ENCODE peak calls at places on chromosomes 7 and 10, in six cellular contexts. N is AG04450, W is cardiac muscle cell, A is cardiac fibroblast, D is fibroblast of pulmonary artery, X is uterus. P is an unnamed sample.

GRCh38 chr7:78587443-78588044 is 789.0 kb downstream of the PHTF2 start:
- DNase-seq in N (no peak), W (peak; percentile 20), A (peak; percentile 22), D (peak; percentile 29), X (no peak), P (no peak)

GRCh38 chr10:99527526-99528255 is 5.1 kb upstream of the NKX2-3 start:
- DNase-seq in N (no peak), W (no peak), A (no peak), D (no peak), X (no peak), P (no peak)

GRCh38 chr10:68348265-68348741 is 15.6 kb upstream of the PBLD start:
- DNase-seq in N (no peak), W (peak; percentile 57), A (peak; percentile 61), D (peak; percentile 69), X (no peak), P (no peak)

GRCh38 chr10:61285749-61286148 is 167.4 kb downstream of the TMEM26 start:
- DNase-seq in N (no peak), W (no peak), A (peak; percentile 23), D (peak; percentile 16), X (no peak), P (no peak)

GRCh38 chr10:11329055-11329673 is 282.3 kb downstream of the USP6NL start:
- DNase-seq in N (no peak), W (no peak), A (no peak), D (no peak), X (no peak), P (no peak)

GRCh38 chr7:57427594-57427993 is 22.4 kb upstream of the ZNF716 start:
- DNase-seq in N (no peak), W (no peak), A (no peak), D (no peak), X (no peak), P (no peak)

GRCh38 chr7:17298840-17299476 is 506 bp downstream of the AHR start:
- DNase-seq in N (no peak), W (peak; percentile 54), A (peak; percentile 48), D (peak; percentile 42), X (peak; percentile 37), P (peak; percentile 80)

GRCh38 chr10:102632394-102633062 is 11.8 kb upstream of the TRIM8 start:
- DNase-seq in N (no peak), W (peak; percentile 48), A (peak; percentile 91), D (peak; percentile 87), X (peak; percentile 48), P (no peak)

GRCh38 chr7:150375662-150376521 is 3.2 kb upstream of the ZNF775 start:
- DNase-seq in N (no peak), W (no peak), A (no peak), D (no peak), X (no peak), P (no peak)

GRCh38 chr7:152870106-152870693 is 110.6 kb downstream of the ACTR3B start:
- DNase-seq in N (no peak), W (no peak), A (no peak), D (no peak), X (no peak), P (no peak)

GRCh38 chr10:18343573-18343972 is 203.3 kb downstream of the CACNB2 start:
- DNase-seq in N (no peak), W (no peak), A (no peak), D (no peak), X (no peak), P (no peak)

GRCh38 chr10:16828731-16829175 is 11.5 kb upstream of the RSU1 start:
- DNase-seq in N (no peak), W (no peak), A (peak; percentile 74), D (peak; percentile 77), X (peak; percentile 50), P (no peak)

GRCh38 chr7:82264752-82265305 is 178.7 kb downstream of the CACNA2D1 start:
- DNase-seq in N (no peak), W (no peak), A (no peak), D (no peak), X (no peak), P (no peak)

GRCh38 chr10:46530249-46531186 is 25.9 kb downstream of the GPRIN2 start:
- DNase-seq in N (no peak), W (no peak), A (peak; percentile 98), D (peak; percentile 96), X (no peak), P (peak; percentile 79)

GRCh38 chr10:70691601-70692000 is 19.3 kb downstream of the ADAMTS14 start:
- DNase-seq in N (no peak), W (no peak), A (no peak), D (no peak), X (no peak), P (no peak)

GRCh38 chr10:61021926-61022325 is 77.9 kb upstream of the RHOBTB1 start:
- DNase-seq in N (no peak), W (no peak), A (no peak), D (no peak), X (no peak), P (no peak)

GRCh38 chr7:24718977-24719491 is 38.2 kb downstream of the GSDME start:
- DNase-seq in N (no peak), W (no peak), A (no peak), D (no peak), X (no peak), P (no peak)

GRCh38 chr10:93893646-93894515 is at the start of gene SLC35G1:
- DNase-seq in N (no peak), W (peak; percentile 79), A (peak; percentile 76), D (peak; percentile 68), X (peak; percentile 65), P (peak; percentile 70)

GRCh38 chr7:29099896-29100847 is 46.2 kb downstream of the CPVL start:
- DNase-seq in N (no peak), W (peak; percentile 3), A (no peak), D (no peak), X (peak; percentile 34), P (no peak)

GRCh38 chr7:97174308-97174707 is 56.8 kb downstream of the SDHAF3 start:
- DNase-seq in N (no peak), W (no peak), A (peak; percentile 5), D (peak; percentile 29), X (no peak), P (no peak)

GRCh38 chr7:26490631-26491624 is 199.3 kb downstream of the SNX10 start:
- DNase-seq in N (no peak), W (no peak), A (no peak), D (no peak), X (no peak), P (no peak)

GRCh38 chr10:23780331-23780730 is 341.5 kb downstream of the OTUD1 start:
- DNase-seq in N (no peak), W (no peak), A (no peak), D (no peak), X (no peak), P (no peak)

GRCh38 chr10:72567421-72567820 is 58.5 kb downstream of the MICU1 start:
- DNase-seq in N (no peak), W (no peak), A (peak; percentile 25), D (peak; percentile 13), X (no peak), P (no peak)

GRCh38 chr10:11724938-11725776 is 17.0 kb upstream of the ECHDC3 start:
- DNase-seq in N (peak; percentile 49), W (peak; percentile 60), A (peak; percentile 83), D (peak; percentile 87), X (no peak), P (no peak)

GRCh38 chr10:18159596-18159995 is 19.4 kb downstream of the CACNB2 start:
- DNase-seq in N (no peak), W (no peak), A (peak; percentile 31), D (peak; percentile 37), X (no peak), P (no peak)

GRCh38 chr7:5629941-5630340 is 151.5 kb downstream of the RNF216 start:
- DNase-seq in N (no peak), W (no peak), A (peak; percentile 43), D (peak; percentile 57), X (no peak), P (no peak)
- TF ChIP-seq CTCF in N (no peak), W (no peak), A (peak; percentile 19), D (no peak), X (no peak), P (no peak)

GRCh38 chr7:148286150-148286549 is 304.4 kb upstream of the C7orf33 start:
- DNase-seq in N (no peak), W (peak; percentile 52), A (peak; percentile 12), D (no peak), X (no peak), P (no peak)
- TF ChIP-seq CTCF in N (no peak), W (peak; percentile 38), A (no peak), D (peak; percentile 28), X (peak; percentile 21), P (peak; percentile 17)

GRCh38 chr7:135359633-135360032 is 126.0 kb downstream of the STRA8 start:
- DNase-seq in N (no peak), W (peak; percentile 64), A (peak; percentile 16), D (no peak), X (no peak), P (no peak)

GRCh38 chr7:135368416-135369186 is 135.0 kb downstream of the STRA8 start:
- DNase-seq in N (no peak), W (no peak), A (no peak), D (no peak), X (no peak), P (no peak)

GRCh38 chr7:135361788-135362187 is 128.2 kb downstream of the STRA8 start:
- DNase-seq in N (no peak), W (peak; percentile 5), A (no peak), D (no peak), X (no peak), P (no peak)

GRCh38 chr7:135367114-135367513 is 133.5 kb downstream of the STRA8 start:
- DNase-seq in N (no peak), W (no peak), A (no peak), D (no peak), X (no peak), P (no peak)

DNA sequence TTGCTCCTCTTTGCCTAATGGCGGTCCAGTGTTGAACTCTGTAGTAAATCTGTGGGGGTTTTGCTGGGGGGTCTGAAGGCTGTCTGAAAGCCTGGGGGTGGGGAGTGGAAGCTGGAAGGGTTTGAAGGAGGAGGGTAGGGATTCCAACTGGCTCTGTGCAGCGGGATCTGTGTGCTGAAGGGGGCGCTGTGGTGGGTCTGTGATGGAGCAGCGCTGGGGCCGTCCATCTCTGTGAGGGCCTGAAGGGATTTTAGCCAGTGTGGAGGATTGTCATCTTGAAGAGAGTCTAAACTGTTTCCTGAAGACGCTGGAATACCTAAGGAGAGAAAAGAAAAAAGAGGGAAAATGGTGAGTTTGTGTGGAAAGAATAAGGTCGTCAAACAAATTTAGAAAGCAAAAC is 129.2 kb downstream of the STRA8 start:
- DNase-seq in N (no peak), W (no peak), A (no peak), D (no peak), X (no peak), P (no peak)
- TF ChIP-seq CTCF in N (peak; percentile 6), W (peak; percentile 16), A (no peak), D (peak; percentile 6), X (no peak), P (no peak)

GRCh38 chr10:110461530-110461929 is 36.2 kb upstream of the DUSP5 start:
- DNase-seq in N (no peak), W (no peak), A (no peak), D (no peak), X (no peak), P (no peak)

GRCh38 chr10:110461088-110461487 is 36.6 kb upstream of the DUSP5 start:
- DNase-seq in N (no peak), W (no peak), A (no peak), D (no peak), X (no peak), P (peak; percentile 51)

GRCh38 chr10:110460111-110460809 is 37.4 kb upstream of the DUSP5 start:
- DNase-seq in N (no peak), W (no peak), A (no peak), D (no peak), X (no peak), P (no peak)

GRCh38 chr10:110459600-110459999 is 38.1 kb upstream of the DUSP5 start:
- DNase-seq in N (no peak), W (no peak), A (no peak), D (no peak), X (no peak), P (no peak)

GRCh38 chr10:110462308-110463095 is 35.2 kb upstream of the DUSP5 start:
- DNase-seq in N (no peak), W (no peak), A (no peak), D (no peak), X (no peak), P (no peak)
- TF ChIP-seq CTCF in N (no peak), W (no peak), A (no peak), D (no peak), X (no peak), P (no peak)